ENCODE peak calls at places on chromosomes 13 and 19, in eight cellular contexts. Y, D, Z, C, S, G, W and X are unnamed samples.

GRCh38 chr19:55541091-55541490 is 4.2 kb upstream of the SBK2 start:
- DNase-seq in Y (no peak), D (no peak), Z (no peak), C (no peak), S (no peak), G (no peak), W (no peak), X (no peak)

GRCh38 chr19:2335848-2336247 is 7.4 kb downstream of the SPPL2B start:
- DNase-seq in Y (no peak), D (no peak), Z (no peak), C (no peak), S (no peak), G (no peak), W (no peak), X (no peak)

GRCh38 chr13:111383591-111384440 is 63.4 kb downstream of the TEX29 start:
- DNase-seq in Y (no peak), D (no peak), Z (no peak), C (no peak), S (no peak), G (no peak), W (no peak), X (no peak)

GRCh38 chr13:51770160-51770559 is 33.8 kb downstream of the DHRS12 start:
- DNase-seq in Y (no peak), D (no peak), Z (no peak), C (no peak), S (no peak), G (no peak), W (no peak), X (no peak)

GRCh38 chr13:109366521-109366920 is 419.9 kb downstream of the IRS2 start:
- DNase-seq in Y (no peak), D (no peak), Z (no peak), C (no peak), S (no peak), G (no peak), W (peak), X (no peak)

GRCh38 chr19:48553676-48554384 is 1.9 kb downstream of the SULT2B1 start:
- DNase-seq in Y (no peak), D (peak), Z (no peak), C (no peak), S (peak), G (no peak), W (peak), X (no peak)

GRCh38 chr19:16825312-16826168 is 3.7 kb upstream of the SIN3B start:
- DNase-seq in Y (peak), D (peak), Z (no peak), C (peak), S (peak), G (peak), W (peak), X (no peak)

GRCh38 chr13:41458187-41458938 is 1.0 kb downstream of the RGCC start:
- DNase-seq in Y (no peak), D (peak), Z (no peak), C (peak), S (no peak), G (no peak), W (peak), X (no peak)

GRCh38 chr19:35822579-35822978 is 9.9 kb upstream of the PRODH2 start:
- DNase-seq in Y (no peak), D (no peak), Z (peak), C (no peak), S (no peak), G (no peak), W (no peak), X (no peak)

GRCh38 chr19:10553943-10554381 is 10.3 kb downstream of the ATG4D start:
- DNase-seq in Y (no peak), D (peak), Z (peak), C (no peak), S (no peak), G (peak), W (no peak), X (no peak)

GRCh38 chr13:37109080-37109678 is 3.7 kb upstream of the CSNK1A1L start:
- DNase-seq in Y (no peak), D (no peak), Z (no peak), C (no peak), S (peak), G (no peak), W (peak), X (no peak)

GRCh38 chr13:50378513-50378970 is 363.3 kb downstream of the KCNRG start:
- DNase-seq in Y (no peak), D (no peak), Z (no peak), C (no peak), S (no peak), G (no peak), W (no peak), X (no peak)

GRCh38 chr13:97076898-97077297 is 82.6 kb upstream of the OXGR1 start:
- DNase-seq in Y (no peak), D (no peak), Z (peak), C (no peak), S (peak), G (no peak), W (no peak), X (peak)

GRCh38 chr13:43608400-43609137 is 178.2 kb downstream of the ENOX1 start:
- DNase-seq in Y (no peak), D (no peak), Z (no peak), C (no peak), S (no peak), G (no peak), W (no peak), X (no peak)

GRCh38 chr19:18863843-18864362 is 32.1 kb downstream of the CERS1 start:
- DNase-seq in Y (no peak), D (no peak), Z (no peak), C (peak), S (no peak), G (no peak), W (no peak), X (no peak)

GRCh38 chr13:113731192-113732175 is 27.5 kb upstream of the TMEM255B start:
- DNase-seq in Y (no peak), D (no peak), Z (no peak), C (no peak), S (no peak), G (no peak), W (no peak), X (no peak)

GRCh38 chr13:113729329-113730019 is 29.6 kb upstream of the TMEM255B start:
- DNase-seq in Y (no peak), D (no peak), Z (no peak), C (peak), S (peak), G (no peak), W (no peak), X (no peak)

GRCh38 chr13:113732176-113732960 is 26.7 kb upstream of the TMEM255B start:
- DNase-seq in Y (no peak), D (no peak), Z (peak), C (no peak), S (no peak), G (no peak), W (no peak), X (no peak)

GRCh38 chr13:113730145-113730750 is 28.8 kb upstream of the TMEM255B start:
- DNase-seq in Y (no peak), D (no peak), Z (no peak), C (no peak), S (no peak), G (no peak), W (no peak), X (no peak)

GRCh38 chr13:113730831-113731191 is 28.2 kb upstream of the TMEM255B start:
- DNase-seq in Y (no peak), D (no peak), Z (no peak), C (no peak), S (no peak), G (no peak), W (no peak), X (no peak)
- TF ChIP-seq CTCF in Y (no peak), D (no peak), Z (no peak), C (no peak), S (no peak), G (no peak), W (no peak), X (peak)

GRCh38 chr13:44818428-44818827 is 170.8 kb downstream of the NUFIP1 start:
- DNase-seq in Y (no peak), D (no peak), Z (no peak), C (no peak), S (no peak), G (no peak), W (peak), X (no peak)
- TF ChIP-seq CTCF in Y (peak), D (no peak), Z (no peak), C (no peak), S (no peak), G (peak), W (peak), X (no peak)

GRCh38 chr13:95301135-95301946 is at the start of gene ABCC4:
- DNase-seq in Y (no peak), D (peak), Z (peak), C (peak), S (peak), G (no peak), W (peak), X (no peak)
- TF ChIP-seq CTCF in Y (no peak), D (no peak), Z (no peak), C (no peak), S (no peak), G (no peak), W (no peak), X (no peak)

GRCh38 chr19:41354343-41354974 is 737 bp upstream of the TGFB1 start:
- DNase-seq in Y (no peak), D (no peak), Z (no peak), C (no peak), S (no peak), G (no peak), W (no peak), X (no peak)
- TF ChIP-seq CTCF in Y (no peak), D (no peak), Z (no peak), C (no peak), S (no peak), G (no peak), W (no peak), X (peak)